ENCODE peak calls at places on chromosomes 5 and 9, in six cellular contexts. One of them, this sample, is unnamed.
A peak's percentile ranks its signal among the peaks of the same experiment; 100 is the strongest.

GRCh38 chr9:129027685-129028191 is 393 bp downstream of the SH3GLB2 start:
- DNase-seq in thyroid gland: peak; percentile 74
- DNase-seq in caudate nucleus: no peak
- DNase-seq in CD4-positive, alpha-beta T cell: peak; percentile 77
- DNase-seq in IMR-90: no peak
- DNase-seq in tibial nerve: no peak
- DNase-seq in this sample: peak; percentile 48

GRCh38 chr9:28135571-28135970 is 562.3 kb upstream of the C9orf72 start:
- DNase-seq in thyroid gland: no peak
- DNase-seq in caudate nucleus: no peak
- DNase-seq in CD4-positive, alpha-beta T cell: no peak
- DNase-seq in IMR-90: no peak
- DNase-seq in tibial nerve: no peak
- DNase-seq in this sample: no peak

GRCh38 chr9:27765931-27766835 is 192.9 kb upstream of the C9orf72 start:
- DNase-seq in thyroid gland: no peak
- DNase-seq in caudate nucleus: no peak
- DNase-seq in CD4-positive, alpha-beta T cell: no peak
- DNase-seq in IMR-90: no peak
- DNase-seq in tibial nerve: no peak
- DNase-seq in this sample: no peak

GRCh38 chr9:135409286-135410200 is 70.0 kb upstream of the PPP1R26 start:
- DNase-seq in thyroid gland: no peak
- DNase-seq in caudate nucleus: no peak
- DNase-seq in CD4-positive, alpha-beta T cell: no peak
- DNase-seq in IMR-90: no peak
- DNase-seq in tibial nerve: no peak
- DNase-seq in this sample: no peak

GRCh38 chr5:31449175-31449574 is 82.7 kb downstream of the DROSHA start:
- DNase-seq in thyroid gland: no peak
- DNase-seq in caudate nucleus: no peak
- DNase-seq in CD4-positive, alpha-beta T cell: no peak
- DNase-seq in IMR-90: peak; percentile 61
- DNase-seq in tibial nerve: no peak
- DNase-seq in this sample: no peak

GRCh38 chr9:136626066-136626725 is 36.5 kb upstream of the EGFL7 start:
- DNase-seq in thyroid gland: no peak
- DNase-seq in caudate nucleus: no peak
- DNase-seq in CD4-positive, alpha-beta T cell: no peak
- DNase-seq in IMR-90: no peak
- DNase-seq in tibial nerve: no peak
- DNase-seq in this sample: no peak

GRCh38 chr9:22154064-22154463 is 145.0 kb upstream of the CDKN2B start:
- DNase-seq in thyroid gland: no peak
- DNase-seq in caudate nucleus: no peak
- DNase-seq in CD4-positive, alpha-beta T cell: no peak
- DNase-seq in IMR-90: no peak
- DNase-seq in tibial nerve: no peak
- DNase-seq in this sample: no peak

GRCh38 chr5:23631283-23632045 is 124.1 kb downstream of the PRDM9 start:
- DNase-seq in thyroid gland: no peak
- DNase-seq in caudate nucleus: no peak
- DNase-seq in CD4-positive, alpha-beta T cell: no peak
- DNase-seq in IMR-90: peak; percentile 1
- DNase-seq in tibial nerve: no peak
- DNase-seq in this sample: no peak

GRCh38 chr5:18732556-18733479 is 1098.6 kb downstream of the TAF11L14 start:
- DNase-seq in thyroid gland: no peak
- DNase-seq in caudate nucleus: no peak
- DNase-seq in CD4-positive, alpha-beta T cell: no peak
- DNase-seq in IMR-90: no peak
- DNase-seq in tibial nerve: no peak
- DNase-seq in this sample: no peak

GRCh38 chr5:85990998-85991397 is 626.7 kb upstream of the COX7C start:
- DNase-seq in thyroid gland: no peak
- DNase-seq in caudate nucleus: no peak
- DNase-seq in CD4-positive, alpha-beta T cell: no peak
- DNase-seq in IMR-90: no peak
- DNase-seq in tibial nerve: no peak
- DNase-seq in this sample: no peak

GRCh38 chr5:5271606-5272321 is 131.6 kb downstream of the ADAMTS16 start:
- DNase-seq in thyroid gland: no peak
- DNase-seq in caudate nucleus: no peak
- DNase-seq in CD4-positive, alpha-beta T cell: no peak
- DNase-seq in IMR-90: no peak
- DNase-seq in tibial nerve: no peak
- DNase-seq in this sample: no peak

DNA sequence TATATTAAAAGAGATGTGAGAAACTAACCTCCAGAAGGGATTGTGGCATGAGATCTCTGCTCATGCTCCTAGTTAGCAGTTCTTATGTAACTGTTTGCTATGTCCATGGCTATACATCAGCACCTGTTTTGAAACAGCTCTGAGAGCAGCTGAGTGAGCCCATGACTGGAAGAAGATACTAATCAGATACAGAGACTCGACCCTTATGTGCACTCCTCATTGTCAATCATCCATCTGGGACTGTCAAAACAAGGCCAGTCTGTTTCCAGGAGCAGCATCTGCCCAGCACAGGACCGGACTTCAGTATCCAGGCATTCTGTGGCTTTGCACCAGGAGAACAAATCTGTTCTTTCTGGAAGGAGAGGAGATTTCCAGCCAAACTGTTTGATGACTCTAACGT is 77.7 kb downstream of the EFNA5 start:
- DNase-seq in thyroid gland: no peak
- DNase-seq in caudate nucleus: no peak
- DNase-seq in CD4-positive, alpha-beta T cell: no peak
- DNase-seq in IMR-90: no peak
- DNase-seq in tibial nerve: no peak
- DNase-seq in this sample: no peak
- H3K27ac ChIP-seq in thyroid gland: no peak overlapping the region
- H3K27ac ChIP-seq in caudate nucleus: no peak overlapping the region
- H3K27ac ChIP-seq in CD4-positive, alpha-beta T cell: no peak overlapping the region
- H3K27ac ChIP-seq in IMR-90: no peak overlapping the region
- H3K27ac ChIP-seq in tibial nerve: no peak overlapping the region
- H3K27ac ChIP-seq in this sample: no peak overlapping the region

GRCh38 chr5:154768207-154768606 is 13.0 kb downstream of the LARP1 start:
- DNase-seq in thyroid gland: no peak
- DNase-seq in caudate nucleus: no peak
- DNase-seq in CD4-positive, alpha-beta T cell: no peak
- DNase-seq in IMR-90: no peak
- DNase-seq in tibial nerve: no peak
- DNase-seq in this sample: no peak

GRCh38 chr5:154764967-154765366 is 9.8 kb downstream of the LARP1 start:
- DNase-seq in thyroid gland: no peak
- DNase-seq in caudate nucleus: no peak
- DNase-seq in CD4-positive, alpha-beta T cell: no peak
- DNase-seq in IMR-90: no peak
- DNase-seq in tibial nerve: no peak
- DNase-seq in this sample: no peak

GRCh38 chr5:154765396-154765925 is 10.3 kb downstream of the LARP1 start:
- DNase-seq in thyroid gland: no peak
- DNase-seq in caudate nucleus: no peak
- DNase-seq in CD4-positive, alpha-beta T cell: no peak
- DNase-seq in IMR-90: no peak
- DNase-seq in tibial nerve: no peak
- DNase-seq in this sample: no peak

GRCh38 chr5:154767537-154767936 is 12.4 kb downstream of the LARP1 start:
- DNase-seq in thyroid gland: no peak
- DNase-seq in caudate nucleus: no peak
- DNase-seq in CD4-positive, alpha-beta T cell: no peak
- DNase-seq in IMR-90: no peak
- DNase-seq in tibial nerve: no peak
- DNase-seq in this sample: no peak

GRCh38 chr5:154766558-154767281 is 11.5 kb downstream of the LARP1 start:
- DNase-seq in thyroid gland: no peak
- DNase-seq in caudate nucleus: no peak
- DNase-seq in CD4-positive, alpha-beta T cell: no peak
- DNase-seq in IMR-90: no peak
- DNase-seq in tibial nerve: no peak
- DNase-seq in this sample: no peak
- H3K27ac ChIP-seq in thyroid gland: no peak overlapping the region
- H3K27ac ChIP-seq in caudate nucleus: no peak overlapping the region
- H3K27ac ChIP-seq in CD4-positive, alpha-beta T cell: peak overlapping the region; percentile 36
- H3K27ac ChIP-seq in IMR-90: no peak overlapping the region
- H3K27ac ChIP-seq in tibial nerve: no peak overlapping the region
- H3K27ac ChIP-seq in this sample: no peak overlapping the region

GRCh38 chr9:90914868-90915483 is 113.4 kb downstream of the SYK start:
- DNase-seq in thyroid gland: peak; percentile 89
- DNase-seq in caudate nucleus: no peak
- DNase-seq in CD4-positive, alpha-beta T cell: peak; percentile 64
- DNase-seq in IMR-90: peak; percentile 76
- DNase-seq in tibial nerve: peak; percentile 35
- DNase-seq in this sample: peak; percentile 67
- H3K27ac ChIP-seq in thyroid gland: peak overlapping the region; percentile 77
- H3K27ac ChIP-seq in caudate nucleus: no peak overlapping the region
- H3K27ac ChIP-seq in CD4-positive, alpha-beta T cell: no peak overlapping the region
- H3K27ac ChIP-seq in IMR-90: no peak overlapping the region
- H3K27ac ChIP-seq in tibial nerve: no peak overlapping the region
- H3K27ac ChIP-seq in this sample: no peak overlapping the region

GRCh38 chr5:72515211-72515610 is 8.0 kb upstream of the ZNF366 start:
- DNase-seq in thyroid gland: no peak
- DNase-seq in caudate nucleus: no peak
- DNase-seq in CD4-positive, alpha-beta T cell: no peak
- DNase-seq in IMR-90: no peak
- DNase-seq in tibial nerve: no peak
- DNase-seq in this sample: no peak
- H3K27ac ChIP-seq in thyroid gland: no peak overlapping the region
- H3K27ac ChIP-seq in caudate nucleus: no peak overlapping the region
- H3K27ac ChIP-seq in CD4-positive, alpha-beta T cell: no peak overlapping the region
- H3K27ac ChIP-seq in IMR-90: no peak overlapping the region
- H3K27ac ChIP-seq in tibial nerve: no peak overlapping the region
- H3K27ac ChIP-seq in this sample: no peak overlapping the region

GRCh38 chr9:106324596-106325280 is 538.2 kb upstream of the ZNF462 start:
- DNase-seq in thyroid gland: no peak
- DNase-seq in caudate nucleus: no peak
- DNase-seq in CD4-positive, alpha-beta T cell: no peak
- DNase-seq in IMR-90: no peak
- DNase-seq in tibial nerve: no peak
- DNase-seq in this sample: no peak
- H3K27ac ChIP-seq in thyroid gland: no peak overlapping the region
- H3K27ac ChIP-seq in caudate nucleus: peak overlapping the region; percentile 83
- H3K27ac ChIP-seq in CD4-positive, alpha-beta T cell: no peak overlapping the region
- H3K27ac ChIP-seq in IMR-90: no peak overlapping the region
- H3K27ac ChIP-seq in tibial nerve: no peak overlapping the region
- H3K27ac ChIP-seq in this sample: no peak overlapping the region